ENCODE peak calls at places on chromosomes 3 and 15, in eight cellular contexts. M, Q, F, D, U, B, R and K are unnamed samples.

GRCh38 chr3:166060789-166061479 is 223.7 kb upstream of the BCHE start:
- ATAC-seq in U (peak; percentile 94), M (no peak), Q (peak; percentile 38), B (peak; percentile 55), F (no peak), R (peak; percentile 58), D (no peak), K (no peak)

GRCh38 chr3:23324745-23325144 is 121.6 kb downstream of the UBE2E2 start:
- ATAC-seq in Q (no peak), B (no peak), M (no peak), R (peak; percentile 80), D (peak; percentile 53), F (peak; percentile 65), U (no peak), K (no peak)

GRCh38 chr3:151234825-151235224 is 31.8 kb upstream of the GPR171 start:
- ATAC-seq in Q (no peak), D (no peak), B (no peak), U (no peak), R (no peak), M (no peak), F (no peak), K (no peak)

GRCh38 chr3:99176169-99176964 is 274.9 kb upstream of the DCBLD2 start:
- ATAC-seq in D (no peak), M (no peak), U (no peak), B (no peak), F (no peak), Q (no peak), R (no peak), K (no peak)

GRCh38 chr3:30007668-30008067 is 598.7 kb upstream of the TGFBR2 start:
- ATAC-seq in F (no peak), B (no peak), U (no peak), M (no peak), Q (no peak), R (no peak), D (no peak), K (no peak)

GRCh38 chr3:169288548-169288947 is 375.0 kb downstream of the MECOM start:
- ATAC-seq in F (no peak), R (no peak), B (no peak), Q (no peak), U (no peak), D (peak; percentile 38), M (no peak), K (no peak)

GRCh38 chr3:118960876-118961275 is 73.8 kb downstream of the IGSF11 start:
- ATAC-seq in U (no peak), D (no peak), Q (no peak), M (no peak), R (no peak), F (no peak), B (no peak), K (no peak)

GRCh38 chr15:86872782-86873181 is 793.1 kb downstream of the AGBL1 start:
- ATAC-seq in F (no peak), B (no peak), D (no peak), R (no peak), Q (no peak), M (no peak), U (no peak), K (no peak)

GRCh38 chr15:55535436-55535835 is 27.4 kb upstream of the DNAAF4 start:
- ATAC-seq in R (no peak), M (peak; percentile 54), D (no peak), U (peak; percentile 46), Q (peak; percentile 65), F (no peak), B (no peak), K (no peak)

GRCh38 chr15:51274956-51275355 is 63.4 kb downstream of the CYP19A1 start:
- ATAC-seq in Q (no peak), F (no peak), M (no peak), B (no peak), R (no peak), D (no peak), U (no peak), K (no peak)

GRCh38 chr15:37087050-37087691 is 13.2 kb downstream of the MEIS2 start:
- ATAC-seq in F (no peak), U (no peak), M (no peak), Q (no peak), B (no peak), D (no peak), R (no peak), K (no peak)

GRCh38 chr3:172046268-172046915 is 7.0 kb downstream of the FNDC3B start:
- ATAC-seq in D (no peak), B (no peak), Q (no peak), M (no peak), F (peak; percentile 33), R (peak; percentile 64), U (no peak), K (no peak)

GRCh38 chr3:182121424-182121823 is 409.7 kb downstream of the SOX2 start:
- ATAC-seq in U (peak; percentile 91), F (no peak), D (no peak), B (no peak), M (no peak), Q (no peak), R (no peak), K (no peak)

GRCh38 chr3:194381460-194381875 is 11.9 kb upstream of the LRRC15 start:
- ATAC-seq in R (no peak), B (peak; percentile 98), D (peak; percentile 30), M (no peak), U (peak; percentile 62), F (peak; percentile 29), Q (peak; percentile 26), K (no peak)

GRCh38 chr15:35394416-35394815 is 151.5 kb downstream of the DPH6 start:
- ATAC-seq in Q (no peak), R (no peak), M (no peak), F (no peak), B (no peak), D (no peak), U (no peak), K (no peak)

DNA sequence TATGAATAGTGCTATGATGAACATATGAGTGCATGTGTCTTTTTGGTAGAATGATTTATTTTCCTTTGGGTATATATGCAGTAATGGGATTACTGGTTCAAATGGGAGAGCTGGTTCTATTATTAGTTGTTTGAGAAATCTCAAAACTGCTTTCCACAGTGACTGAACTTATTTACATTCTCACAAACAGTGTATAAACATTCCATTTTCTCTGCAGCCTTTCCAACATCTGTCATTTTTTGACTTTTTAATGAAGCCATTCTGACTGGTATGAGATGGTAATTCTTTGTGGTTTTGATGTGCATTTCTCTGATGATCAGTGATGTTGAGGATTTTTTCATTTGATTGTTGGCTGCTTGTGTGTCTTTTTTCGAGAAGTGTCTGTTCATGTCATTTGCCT is 1124.2 kb downstream of the NAALADL2 start:
- ATAC-seq in Q (no peak), R (no peak), F (no peak), M (no peak), D (no peak), B (no peak), U (no peak), K (no peak)
- TF ChIP-seq POLR2AphosphoS5 in Q (no peak), R (no peak), F (no peak), M (no peak), D (no peak), B (no peak), U (no peak), K (no peak)

DNA sequence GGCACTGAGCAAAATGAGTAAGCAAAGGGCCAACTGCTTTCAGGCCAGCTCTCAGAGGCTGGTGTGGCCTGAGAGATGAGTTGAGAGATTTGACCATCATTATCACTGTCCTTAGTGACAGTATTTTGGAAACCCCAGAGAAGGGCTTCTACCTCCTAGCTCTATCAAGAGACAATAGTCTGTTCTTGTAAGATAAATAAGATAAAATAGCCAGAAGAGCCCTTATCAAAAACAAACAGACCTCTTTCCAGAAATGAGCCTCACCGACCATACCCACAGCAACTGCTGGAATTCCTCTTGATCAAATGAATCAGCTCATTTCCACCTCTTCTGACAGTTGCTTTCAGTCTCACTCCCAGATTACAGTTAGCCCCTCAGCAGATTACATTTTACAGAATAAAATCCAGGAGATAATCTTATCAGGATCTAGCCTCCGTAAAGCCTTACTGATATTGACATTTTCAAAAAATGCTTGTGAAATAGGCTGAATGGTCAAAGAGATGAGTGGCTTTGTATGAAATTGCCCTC is 4.5 kb downstream of the HDC start:
- ATAC-seq in R (peak; percentile 87), D (no peak), Q (peak; percentile 24), F (no peak), M (peak; percentile 85), U (no peak), B (no peak), K (no peak)
- H3K27ac ChIP-seq in R (no peak overlapping the region), D (no peak overlapping the region), Q (no peak overlapping the region), F (no peak overlapping the region), M (peak overlapping the region; percentile 85), U (no peak overlapping the region), B (no peak overlapping the region), K (no peak overlapping the region)

GRCh38 chr15:59436774-59437472 is 1.1 kb upstream of the FAM81A start:
- ATAC-seq in R (peak; percentile 8), Q (no peak), M (no peak), F (no peak), U (peak; percentile 43), B (no peak), D (no peak), K (no peak)
- TF ChIP-seq POLR2AphosphoS5 in R (no peak), Q (no peak), M (no peak), F (no peak), U (no peak), B (no peak), D (no peak), K (no peak)

DNA sequence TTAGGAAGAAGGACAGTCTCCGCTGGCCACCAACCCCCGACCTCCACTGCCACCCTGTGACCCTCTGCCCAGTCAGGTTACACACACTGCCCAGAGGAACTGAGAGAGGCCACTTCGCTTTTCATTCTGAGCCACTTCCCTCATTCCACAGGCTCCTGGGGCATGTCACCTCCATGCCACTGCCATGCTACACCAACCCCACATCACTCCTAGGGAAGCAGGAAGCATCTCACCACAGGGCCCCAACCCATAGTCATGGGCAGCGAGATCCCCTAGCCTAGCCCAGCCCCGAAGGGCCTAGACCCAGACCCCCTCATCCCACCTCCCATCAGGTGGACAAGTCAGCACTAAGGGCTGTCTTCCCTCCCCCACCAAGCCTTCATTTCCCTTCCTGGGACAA is 1.4 kb downstream of the PLCB2 start:
- ATAC-seq in B (no peak), F (no peak), D (peak; percentile 48), M (no peak), U (no peak), Q (no peak), R (no peak), K (no peak)
- H3K27ac ChIP-seq in B (no peak overlapping the region), F (no peak overlapping the region), D (peak overlapping the region; percentile 71), M (no peak overlapping the region), U (no peak overlapping the region), Q (no peak overlapping the region), R (no peak overlapping the region), K (no peak overlapping the region)

GRCh38 chr15:70196314-70197291 is 98.9 kb upstream of the TLE3 start:
- ATAC-seq in B (peak; percentile 70), U (peak; percentile 88), D (no peak), Q (peak; percentile 76), M (peak; percentile 53), F (peak; percentile 68), R (peak; percentile 95), K (peak; percentile 20)
- TF ChIP-seq POLR2AphosphoS5 in B (no peak), U (no peak), D (no peak), Q (no peak), M (no peak), F (no peak), R (peak; percentile 59), K (no peak)